ENCODE peak calls at places on chromosomes 2 and 18, in six cellular contexts. I is MCF 10A, K is retinal pigment epithelial cell, N is left ventricle myocardium inferior, Y is coronary artery, S is fibroblast of lung. U is an unnamed sample.

GRCh38 chr2:10935953-10936942 is 24.5 kb downstream of the KCNF1 start:
- DNase-seq in N (no peak), S (peak), I (peak), Y (no peak), K (peak), U (peak)

GRCh38 chr2:157404363-157404762 is 39.5 kb downstream of the CYTIP start:
- DNase-seq in K (no peak), N (no peak), S (no peak), I (no peak), Y (no peak), U (no peak)

GRCh38 chr18:46324556-46324955 is 220.4 kb downstream of the HAUS1 start:
- DNase-seq in S (peak), N (no peak), K (peak), Y (no peak), I (peak), U (peak)

GRCh38 chr2:27324720-27325119 is 1.8 kb upstream of the MPV17 start:
- DNase-seq in N (no peak), K (no peak), Y (no peak), I (no peak), S (no peak), U (no peak)

GRCh38 chr18:10851824-10852225 is 297.5 kb downstream of the PIEZO2 start:
- DNase-seq in I (peak), S (peak), K (no peak), Y (no peak), N (no peak), U (peak)

GRCh38 chr18:76064998-76065397 is 430.0 kb downstream of the ZNF516 start:
- DNase-seq in K (no peak), S (no peak), I (peak), N (no peak), Y (no peak), U (no peak)

GRCh38 chr2:84022810-84023431 is 436.2 kb downstream of the SUCLG1 start:
- DNase-seq in N (no peak), I (peak), Y (no peak), S (peak), K (peak), U (peak)

GRCh38 chr18:26103579-26103978 is 13.2 kb upstream of the SS18 start:
- DNase-seq in N (no peak), S (no peak), K (no peak), I (peak), Y (no peak), U (no peak)

GRCh38 chr18:31156831-31157763 is 5.6 kb downstream of the DSC1 start:
- DNase-seq in K (no peak), I (no peak), S (no peak), Y (no peak), N (no peak), U (no peak)

GRCh38 chr2:127573771-127574170 is 38.3 kb downstream of the MYO7B start:
- DNase-seq in K (no peak), N (no peak), Y (peak), S (no peak), I (no peak), U (no peak)

GRCh38 chr2:174263989-174264388 is 15.7 kb upstream of the OLA1 start:
- DNase-seq in N (no peak), I (peak), S (peak), Y (no peak), K (no peak), U (peak)

GRCh38 chr2:216691210-216691741 is 4.1 kb downstream of the IGFBP5 start:
- DNase-seq in I (peak), N (peak), S (peak), Y (peak), K (peak), U (no peak)

GRCh38 chr18:24414349-24415003 is 12.0 kb upstream of the IMPACT start:
- DNase-seq in K (no peak), S (no peak), I (no peak), Y (no peak), N (no peak), U (no peak)

GRCh38 chr18:79569720-79570119 is 109.9 kb upstream of the CTDP1 start:
- DNase-seq in Y (no peak), I (no peak), N (no peak), K (no peak), S (no peak), U (no peak)

GRCh38 chr2:161988589-161988988 is 85.4 kb downstream of the DPP4 start:
- DNase-seq in N (no peak), I (no peak), K (no peak), Y (no peak), S (no peak), U (no peak)
- TF ChIP-seq CTCF in N (peak), I (peak), K (peak), Y (no peak), S (no peak), U (peak)

GRCh38 chr18:64119916-64120315 is 29.0 kb downstream of the LINC00305 start:
- DNase-seq in N (no peak), S (no peak), Y (no peak), K (no peak), I (peak), U (no peak)
- TF ChIP-seq CTCF in N (no peak), S (no peak), Y (no peak), K (peak), I (peak), U (no peak)

GRCh38 chr18:39162013-39162412 is 1596.4 kb upstream of the CELF4 start:
- DNase-seq in N (no peak), I (no peak), Y (no peak), K (no peak), S (no peak), U (no peak)
- TF ChIP-seq CTCF in N (no peak), I (no peak), Y (no peak), K (no peak), S (no peak), U (no peak)

GRCh38 chr2:239269959-239270358 is 130.9 kb downstream of the HDAC4 start:
- DNase-seq in Y (no peak), N (no peak), S (no peak), I (no peak), K (no peak), U (no peak)

GRCh38 chr2:239267411-239267941 is 133.3 kb downstream of the HDAC4 start:
- DNase-seq in S (peak), K (no peak), I (peak), Y (peak), N (no peak), U (peak)

GRCh38 chr2:239268549-239268948 is 132.3 kb downstream of the HDAC4 start:
- DNase-seq in N (no peak), Y (peak), I (no peak), S (no peak), K (no peak), U (no peak)

GRCh38 chr2:239268082-239268481 is 132.7 kb downstream of the HDAC4 start:
- DNase-seq in K (no peak), N (no peak), Y (peak), I (peak), S (no peak), U (no peak)

DNA sequence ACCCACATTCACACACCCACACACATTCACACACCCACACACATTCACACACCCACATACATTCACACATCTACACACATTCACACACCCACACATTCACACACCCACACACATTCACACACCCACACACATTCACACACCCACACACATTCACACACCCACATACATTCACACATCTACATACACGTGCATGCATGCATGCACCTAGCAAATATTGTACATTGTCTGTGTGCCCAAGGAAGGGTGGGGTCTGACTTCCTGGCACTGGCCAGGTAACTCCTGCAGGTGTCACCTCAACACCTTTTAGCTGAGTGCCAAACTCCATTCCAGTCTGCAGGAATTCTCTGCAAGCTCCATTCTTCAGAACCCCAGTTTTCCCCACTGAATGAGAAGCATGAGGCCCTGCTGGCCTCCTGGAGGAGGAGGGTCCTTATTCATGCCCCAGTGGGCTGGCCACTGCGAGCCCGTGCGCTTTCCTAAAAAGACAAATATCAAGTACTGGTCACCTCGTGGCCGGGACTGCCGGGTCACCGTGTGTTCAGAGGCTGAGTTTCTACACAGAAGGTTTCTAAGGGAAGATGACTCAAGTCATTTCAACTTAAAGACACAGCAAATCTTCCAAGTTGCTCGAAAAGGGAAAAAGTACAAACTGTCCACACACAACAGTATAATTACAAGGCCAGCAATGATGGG is 131.5 kb downstream of the HDAC4 start:
- DNase-seq in I (peak), N (no peak), K (no peak), S (no peak), Y (no peak), U (no peak)
- TF ChIP-seq CTCF in I (no peak), N (no peak), K (no peak), S (no peak), Y (no peak), U (no peak)

GRCh38 chr2:37005118-37005868 is 39.0 kb upstream of the STRN start:
- DNase-seq in Y (no peak), S (peak), I (peak), K (no peak), N (no peak), U (peak)
- TF ChIP-seq CTCF in Y (peak), S (peak), I (peak), K (peak), N (peak), U (peak)

DNA sequence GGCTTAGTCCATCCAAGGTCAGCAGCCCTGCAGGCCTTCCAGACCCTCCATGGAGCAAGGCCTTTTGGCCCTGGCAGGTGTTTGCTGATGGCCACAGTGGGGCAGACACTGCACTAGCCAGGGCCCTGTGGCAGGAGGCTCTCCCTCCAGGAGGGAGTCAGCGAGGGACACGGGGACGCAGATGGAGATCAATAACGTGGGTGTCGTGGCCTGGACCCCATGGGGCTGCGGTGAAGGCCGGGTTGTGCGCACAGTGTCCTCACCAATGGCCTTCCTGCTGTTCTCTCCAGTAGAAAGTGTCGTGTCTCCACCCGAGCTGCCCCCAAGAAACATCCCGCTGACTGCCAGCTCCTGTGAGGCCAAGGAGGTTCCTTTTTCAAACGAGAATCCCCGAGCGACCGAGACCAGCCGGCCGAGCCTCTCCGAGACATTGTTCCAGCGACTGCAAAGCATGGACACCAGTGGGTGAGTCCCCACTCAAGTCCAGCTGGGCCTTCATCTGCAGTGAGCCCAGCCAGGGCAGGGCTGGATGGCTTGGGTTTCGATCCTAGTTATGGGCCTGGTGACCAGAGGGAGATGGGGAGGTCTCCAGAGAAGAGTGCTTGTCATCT is 65.4 kb downstream of the INPP5D start:
- DNase-seq in I (no peak), S (no peak), Y (no peak), N (no peak), K (no peak), U (no peak)
- TF ChIP-seq CTCF in I (no peak), S (no peak), Y (no peak), N (no peak), K (no peak), U (no peak)

DNA sequence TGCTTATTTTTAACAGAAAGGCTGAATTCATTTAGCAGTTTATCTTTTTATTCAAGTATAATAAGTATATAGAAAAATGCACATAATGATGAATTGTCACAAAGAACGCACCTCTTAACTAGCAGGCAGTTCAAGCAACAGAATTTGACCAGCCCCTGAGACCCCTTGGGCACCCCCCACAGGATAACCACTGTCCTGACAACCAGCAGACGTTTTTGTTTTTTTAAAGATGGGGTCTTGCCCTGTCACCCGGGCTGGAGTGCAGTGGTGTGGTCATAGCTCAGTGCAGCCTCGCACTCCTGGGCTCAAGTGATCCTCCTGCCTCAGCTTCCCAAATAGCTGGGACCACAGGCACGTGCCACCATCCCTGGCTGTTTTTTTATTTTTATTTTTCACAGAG is 14.0 kb downstream of the PRELID3A start:
- DNase-seq in K (no peak), I (no peak), S (no peak), Y (no peak), N (no peak), U (no peak)
- TF ChIP-seq CTCF in K (peak), I (no peak), S (no peak), Y (no peak), N (no peak), U (no peak)

U was measured in HFF-Myc.